ENCODE peak calls at places on chromosome 18, in four cellular contexts. O is cardiac fibroblast, G is AG04450, W is endothelial cell of umbilical vein. F is an unnamed sample.

GRCh38 chr18:26091047-26091630 is 726 bp upstream of the SS18 start:
- DNase-seq in O (no peak), G (no peak), W (no peak), F (peak; percentile 13)

GRCh38 chr18:12921178-12921577 is 26.6 kb upstream of the SEH1L start:
- DNase-seq in O (no peak), G (no peak), W (no peak), F (no peak)

GRCh38 chr18:34528177-34528576 is 181.9 kb upstream of the DTNA start:
- DNase-seq in O (no peak), G (no peak), W (peak; percentile 36), F (no peak)

GRCh38 chr18:3002766-3003165 is 10.2 kb downstream of the LPIN2 start:
- DNase-seq in O (no peak), G (no peak), W (no peak), F (no peak)

GRCh38 chr18:3219621-3220335 is at the start of gene MYOM1:
- DNase-seq in O (no peak), G (no peak), W (no peak), F (no peak)

GRCh38 chr18:10290244-10291240 is 163.9 kb upstream of the APCDD1 start:
- DNase-seq in O (no peak), G (no peak), W (peak; percentile 84), F (peak; percentile 64)

GRCh38 chr18:6411367-6411766 is 3.3 kb downstream of the L3MBTL4 start:
- DNase-seq in O (no peak), G (no peak), W (no peak), F (no peak)

GRCh38 chr18:24497052-24497754 is 36.8 kb downstream of the HRH4 start:
- DNase-seq in O (peak; percentile 58), G (no peak), W (no peak), F (peak; percentile 50)

GRCh38 chr18:79522451-79523220 is 126.9 kb downstream of the NFATC1 start:
- DNase-seq in O (no peak), G (no peak), W (no peak), F (no peak)

DNA sequence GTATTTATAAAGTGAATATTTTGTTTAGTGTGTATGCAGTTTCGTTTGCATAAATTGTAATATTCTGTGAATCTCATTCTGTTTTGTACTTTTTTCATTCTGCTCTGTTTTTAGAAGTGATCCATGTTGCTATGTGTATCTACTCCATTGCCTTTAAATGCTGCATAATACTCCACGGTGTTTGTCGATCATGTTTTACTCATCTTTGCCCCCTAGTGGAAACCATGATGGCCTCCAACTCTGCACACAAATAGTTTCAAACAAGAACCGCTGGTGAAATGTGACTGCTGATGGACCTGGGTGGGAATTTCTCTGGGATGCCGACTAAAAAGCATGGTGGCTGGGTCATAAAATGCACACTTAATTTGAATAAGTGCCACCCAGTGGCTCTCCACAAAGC is 32.0 kb upstream of the SKOR2 start:
- DNase-seq in O (peak; percentile 55), G (no peak), W (peak; percentile 27), F (peak; percentile 1)
- TF ChIP-seq CTCF in O (peak; percentile 54), G (peak; percentile 63), W (peak; percentile 38), F (peak; percentile 61)

DNA sequence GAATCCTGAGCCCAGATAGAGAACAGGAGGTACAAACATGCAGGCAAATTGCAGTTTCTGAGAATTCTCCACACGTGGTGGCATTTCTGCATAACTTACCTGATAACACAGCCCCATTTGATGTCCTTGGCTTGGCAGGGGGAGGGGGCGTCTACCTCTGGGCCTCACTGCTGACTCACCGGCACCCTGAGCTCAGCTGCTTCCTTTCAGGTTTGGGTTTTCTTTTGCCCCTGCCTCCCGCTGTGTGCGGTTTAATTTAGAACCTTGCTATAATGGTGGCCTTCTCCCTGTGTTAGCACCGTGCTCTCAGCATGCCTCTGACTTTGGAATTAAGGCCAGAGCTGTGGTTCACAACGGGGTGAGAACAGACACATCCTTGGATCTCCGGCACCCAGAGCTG is 4.4 kb downstream of the CTIF start:
- DNase-seq in O (no peak), G (no peak), W (no peak), F (no peak)
- H3K4me3 ChIP-seq in O (no peak overlapping the region), G (no peak overlapping the region), W (no peak overlapping the region), F (no peak overlapping the region)

DNA sequence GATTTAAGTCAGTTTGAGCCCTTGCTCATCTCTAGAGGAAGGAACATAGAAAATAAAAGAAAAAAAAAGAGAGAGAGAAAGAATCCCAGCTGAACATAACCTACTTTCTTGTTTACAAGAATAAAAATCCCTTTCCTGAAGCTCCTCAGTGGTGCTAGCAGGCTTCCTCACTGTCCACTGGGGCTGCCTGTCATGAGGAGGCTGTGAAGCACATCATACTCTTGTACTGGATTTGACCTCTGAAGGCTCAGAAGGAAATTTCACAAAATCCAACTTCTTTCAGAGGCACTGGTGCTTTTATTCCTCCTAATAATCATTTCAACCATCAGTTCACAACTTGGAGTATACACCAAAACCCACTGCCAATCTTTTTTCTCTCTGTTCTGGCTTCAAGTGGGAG is 48.6 kb downstream of the TMX3 start:
- DNase-seq in O (peak; percentile 10), G (no peak), W (no peak), F (no peak)
- TF ChIP-seq CTCF in O (no peak), G (no peak), W (no peak), F (no peak)

GRCh38 chr18:950026-950631 is 45.5 kb downstream of the ADCYAP1 start:
- DNase-seq in O (no peak), G (no peak), W (no peak), F (no peak)

GRCh38 chr18:955379-956066 is 50.9 kb downstream of the ADCYAP1 start:
- DNase-seq in O (no peak), G (no peak), W (no peak), F (no peak)

DNA sequence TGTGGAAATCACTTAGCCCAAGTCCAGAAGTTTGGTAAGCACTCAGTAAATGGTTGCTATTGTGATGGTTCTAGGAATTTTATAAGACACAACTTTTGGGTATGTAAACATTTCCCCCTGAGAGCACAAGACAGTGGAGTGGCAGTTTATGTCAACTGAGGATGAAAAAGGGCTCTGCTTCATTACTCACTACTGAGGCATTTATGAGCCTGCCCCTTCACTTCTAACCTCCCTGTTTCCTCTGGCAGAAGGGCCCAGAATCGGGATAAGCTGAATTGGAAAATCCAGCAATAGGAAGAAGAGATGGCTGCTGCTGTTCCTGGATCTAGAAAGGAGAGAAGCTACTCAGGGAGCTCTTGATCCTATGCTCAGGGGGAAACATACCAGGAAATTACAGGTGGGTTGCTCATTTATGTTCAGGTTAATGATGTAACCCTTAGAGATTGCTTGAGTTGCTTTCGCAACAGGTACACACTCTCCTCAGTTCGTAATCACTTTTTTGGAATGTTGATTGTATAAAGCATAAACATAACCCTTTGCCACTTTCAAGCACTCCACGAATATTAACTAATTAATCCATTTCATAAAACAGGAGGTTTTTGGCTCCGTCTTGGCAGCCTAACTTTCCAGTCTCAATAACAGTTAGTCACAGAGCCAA is 46.3 kb downstream of the ADCYAP1 start:
- DNase-seq in O (no peak), G (no peak), W (no peak), F (no peak)
- H3K4me3 ChIP-seq in O (no peak overlapping the region), G (no peak overlapping the region), W (no peak overlapping the region), F (no peak overlapping the region)

DNA sequence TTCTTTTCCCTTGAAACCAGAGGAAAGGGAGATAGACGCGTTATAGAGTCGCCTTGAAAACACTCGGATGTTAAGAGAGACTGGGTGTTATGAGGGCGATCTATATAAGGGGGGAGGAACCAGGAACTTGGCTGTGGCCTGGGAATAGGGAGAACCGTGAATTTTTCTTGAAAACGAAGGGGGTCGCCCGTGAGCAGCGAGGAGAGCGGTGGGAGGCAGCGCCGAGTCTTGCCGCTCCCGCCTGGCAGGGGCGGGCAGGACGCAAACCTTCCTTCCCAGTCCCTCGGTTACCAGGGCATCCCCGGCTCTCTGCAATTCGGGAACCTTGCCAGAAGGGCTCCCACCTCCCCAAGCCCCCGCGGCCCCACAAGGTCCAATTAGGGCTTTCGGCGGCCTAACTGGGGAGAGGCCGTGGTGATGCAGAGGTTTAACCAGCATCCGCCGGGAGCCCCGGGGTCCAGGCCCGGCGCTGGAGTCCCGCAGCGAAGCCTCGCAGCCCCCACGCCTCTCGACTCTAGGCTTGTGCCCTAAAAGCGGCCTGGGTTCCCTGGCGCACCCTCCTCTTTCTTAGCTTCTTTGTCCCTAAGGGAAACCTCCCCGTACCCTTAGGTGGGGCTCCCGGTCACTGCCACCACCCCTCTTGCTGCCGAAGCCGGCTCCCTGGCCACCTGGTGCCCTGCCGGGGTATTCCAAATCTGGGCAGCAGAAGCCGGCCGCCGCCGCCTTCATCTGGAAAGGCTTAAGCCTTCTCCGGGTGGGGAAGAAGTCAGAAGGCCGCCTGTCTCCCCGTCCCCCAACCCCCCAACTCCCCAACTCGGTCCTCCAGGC is 708 bp upstream of the FHOD3 start:
- DNase-seq in O (peak; percentile 83), G (peak; percentile 50), W (peak; percentile 68), F (peak; percentile 50)
- TF ChIP-seq CTCF in O (peak; percentile 56), G (peak; percentile 60), W (peak; percentile 50), F (peak; percentile 70)

GRCh38 chr18:59220164-59220783 is 316 bp downstream of the GRP start:
- DNase-seq in O (no peak), G (no peak), W (no peak), F (no peak)
- H3K4me3 ChIP-seq in O (no peak overlapping the region), G (no peak overlapping the region), W (no peak overlapping the region), F (peak overlapping the region; percentile 29)

GRCh38 chr18:73888565-73888964 is 259.1 kb downstream of the FBXO15 start:
- DNase-seq in O (no peak), G (no peak), W (no peak), F (no peak)

GRCh38 chr18:73893879-73894278 is 253.8 kb downstream of the FBXO15 start:
- DNase-seq in O (no peak), G (no peak), W (no peak), F (no peak)

GRCh38 chr18:73895701-73896100 is 251.9 kb downstream of the FBXO15 start:
- DNase-seq in O (no peak), G (no peak), W (no peak), F (no peak)

GRCh38 chr18:73887801-73888200 is 259.8 kb downstream of the FBXO15 start:
- DNase-seq in O (no peak), G (no peak), W (no peak), F (no peak)

DNA sequence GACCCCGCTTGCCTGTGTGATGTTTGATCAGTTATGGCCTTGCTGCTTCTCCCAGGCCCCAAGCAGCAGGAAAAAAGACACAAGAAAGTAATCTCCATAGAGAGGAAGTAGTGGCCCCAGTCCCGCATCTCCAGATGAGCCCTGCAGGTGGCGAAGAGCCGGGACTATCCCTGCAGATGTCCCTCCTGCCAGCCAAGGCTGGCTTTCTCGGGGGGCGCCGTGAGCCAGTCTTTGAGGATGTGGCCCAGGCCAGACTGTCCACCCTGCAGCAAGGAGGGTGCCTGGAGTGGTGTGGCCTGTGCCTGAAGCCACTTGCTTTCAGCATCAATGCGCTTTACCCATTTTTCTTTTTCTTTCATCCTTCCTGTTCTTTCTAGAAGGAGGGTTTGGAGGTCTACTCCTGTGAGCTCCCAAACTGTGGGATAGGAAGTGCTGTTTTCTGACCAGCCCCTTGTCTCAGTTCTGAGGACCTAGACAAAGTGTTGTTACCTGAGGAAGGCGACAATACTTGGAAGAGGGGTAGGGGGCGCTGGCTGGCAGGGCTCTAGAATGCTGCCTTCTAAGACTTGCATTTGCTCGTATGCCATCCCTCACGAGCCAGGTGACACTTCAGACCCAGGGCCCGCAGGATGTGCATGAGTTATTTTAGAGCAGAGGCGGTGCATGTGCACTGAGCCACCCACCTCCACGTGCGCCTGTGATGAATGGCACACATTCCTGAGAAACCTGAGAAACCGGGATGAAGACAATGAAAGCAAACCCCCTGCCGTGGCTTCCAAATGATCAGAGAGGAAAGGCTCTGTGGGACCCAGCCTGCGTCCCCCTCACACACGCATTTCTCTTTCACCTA is 255.8 kb downstream of the FBXO15 start:
- DNase-seq in O (no peak), G (no peak), W (no peak), F (no peak)
- TF ChIP-seq CTCF in O (no peak), G (peak; percentile 13), W (no peak), F (no peak)